ENCODE peak calls at places on chromosome 7, in six cellular contexts. S is esophagus muscularis mucosa, X is GM04504, P is NCI-H146, D is left colon, F is psoas muscle. C is an unnamed sample.

GRCh38 chr7:132211971-132212370 is 364.3 kb downstream of the PLXNA4 start:
- DNase-seq in S (no peak), X (no peak), P (no peak), D (no peak), F (no peak), C (no peak)

GRCh38 chr7:106870983-106871410 is 5.9 kb downstream of the PIK3CG start:
- DNase-seq in S (no peak), X (no peak), P (no peak), D (no peak), F (no peak), C (no peak)

GRCh38 chr7:25951414-25952276 is 200.4 kb upstream of the NFE2L3 start:
- DNase-seq in S (peak), X (no peak), P (peak), D (no peak), F (no peak), C (no peak)

GRCh38 chr7:71752171-71752935 is 620.4 kb downstream of the GALNT17 start:
- DNase-seq in S (peak), X (no peak), P (peak), D (peak), F (no peak), C (no peak)

GRCh38 chr7:151135525-151135845 is 32.0 kb downstream of the GBX1 start:
- DNase-seq in S (no peak), X (no peak), P (no peak), D (no peak), F (peak), C (no peak)

GRCh38 chr7:28505861-28506260 is 93.5 kb downstream of the CREB5 start:
- DNase-seq in S (no peak), X (no peak), P (no peak), D (no peak), F (no peak), C (no peak)

GRCh38 chr7:24851791-24852190 is 94.5 kb upstream of the GSDME start:
- DNase-seq in S (no peak), X (no peak), P (no peak), D (no peak), F (no peak), C (no peak)

GRCh38 chr7:2309889-2310331 is 4.3 kb downstream of the SNX8 start:
- DNase-seq in S (no peak), X (no peak), P (no peak), D (no peak), F (no peak), C (peak)

GRCh38 chr7:73683916-73684693 is 708 bp downstream of the BUD23 start:
- DNase-seq in S (no peak), X (no peak), P (peak), D (no peak), F (no peak), C (no peak)

GRCh38 chr7:114819629-114820362 is 102.1 kb upstream of the MDFIC start:
- DNase-seq in S (no peak), X (peak), P (no peak), D (no peak), F (no peak), C (peak)

GRCh38 chr7:46930336-46930735 is 651.6 kb downstream of the TNS3 start:
- DNase-seq in S (no peak), X (peak), P (no peak), D (no peak), F (no peak), C (peak)

GRCh38 chr7:148708026-148708685 is 9.5 kb downstream of the CUL1 start:
- DNase-seq in S (no peak), X (no peak), P (no peak), D (no peak), F (no peak), C (no peak)

GRCh38 chr7:127393370-127394058 is 1.0 kb upstream of the ZNF800 start:
- DNase-seq in S (no peak), X (no peak), P (peak), D (peak), F (peak), C (no peak)

GRCh38 chr7:79495544-79496272 is 42.2 kb upstream of the MAGI2 start:
- DNase-seq in S (no peak), X (no peak), P (no peak), D (no peak), F (no peak), C (no peak)

GRCh38 chr7:142774826-142775225 is 4.1 kb downstream of the PRSS2 start:
- DNase-seq in S (no peak), X (no peak), P (no peak), D (no peak), F (no peak), C (no peak)

GRCh38 chr7:19463581-19463980 is 245.3 kb downstream of the POLR1F start:
- DNase-seq in S (no peak), X (no peak), P (no peak), D (no peak), F (no peak), C (no peak)

GRCh38 chr7:155558961-155559360 is 12.6 kb upstream of the CNPY1 start:
- DNase-seq in S (no peak), X (no peak), P (no peak), D (no peak), F (no peak), C (no peak)

GRCh38 chr7:38222481-38223096 is 44.5 kb downstream of the STARD3NL start:
- DNase-seq in S (no peak), X (no peak), P (peak), D (no peak), F (no peak), C (no peak)

GRCh38 chr7:17234398-17235021 is 63.9 kb upstream of the AHR start:
- DNase-seq in S (no peak), X (peak), P (no peak), D (no peak), F (no peak), C (peak)

GRCh38 chr7:132004528-132004927 is 448.1 kb upstream of the PODXL start:
- DNase-seq in S (no peak), X (peak), P (no peak), D (no peak), F (no peak), C (peak)

GRCh38 chr7:90552521-90552920 is 43.6 kb upstream of the CDK14 start:
- DNase-seq in S (no peak), X (no peak), P (no peak), D (no peak), F (no peak), C (no peak)

GRCh38 chr7:31122649-31123058 is 70.5 kb downstream of the ADCYAP1R1 start:
- DNase-seq in S (peak), X (peak), P (peak), D (peak), F (peak), C (peak)

GRCh38 chr7:26278769-26279168 is 12.9 kb upstream of the SNX10 start:
- DNase-seq in S (no peak), X (no peak), P (no peak), D (no peak), F (no peak), C (no peak)

GRCh38 chr7:8440670-8441069 is 7.3 kb downstream of the NXPH1 start:
- DNase-seq in S (no peak), X (no peak), P (no peak), D (no peak), F (no peak), C (no peak)

GRCh38 chr7:155145477-155146255 is 75.5 kb downstream of the HTR5A start:
- DNase-seq in S (peak), X (no peak), P (no peak), D (no peak), F (no peak), C (no peak)

GRCh38 chr7:149736478-149737360 is 36.7 kb downstream of the ZNF467 start:
- DNase-seq in S (no peak), X (no peak), P (peak), D (no peak), F (no peak), C (no peak)

GRCh38 chr7:41162612-41163011 is 540.3 kb downstream of the INHBA start:
- DNase-seq in S (no peak), X (no peak), P (no peak), D (no peak), F (no peak), C (no peak)

GRCh38 chr7:155584763-155585531 is 38.6 kb upstream of the CNPY1 start:
- DNase-seq in S (no peak), X (no peak), P (no peak), D (peak), F (no peak), C (no peak)

GRCh38 chr7:131109011-131109756 is 218.5 kb upstream of the MKLN1 start:
- DNase-seq in S (no peak), X (peak), P (no peak), D (no peak), F (no peak), C (peak)

GRCh38 chr7:132730126-132730525 is 153.9 kb upstream of the PLXNA4 start:
- DNase-seq in S (no peak), X (no peak), P (no peak), D (no peak), F (no peak), C (no peak)

C was measured in GM04503.